ENCODE peak calls at places on chromosomes 4 and X, in five cellular contexts. F, C, P, A and D are unnamed samples.

GRCh38 chr4:3753711-3754412 is 12.3 kb upstream of the ADRA2C start:
- DNase-seq in F (no peak), C (no peak), P (no peak), A (no peak), D (no peak)

GRCh38 chrX:21948897-21949578 is 8.5 kb downstream of the SMS start:
- DNase-seq in F (no peak), C (no peak), P (no peak), A (peak), D (no peak)

GRCh38 chr4:76434901-76435688 is at the start of gene SHROOM3:
- DNase-seq in F (no peak), C (no peak), P (peak), A (no peak), D (no peak)

GRCh38 chrX:137430301-137430700 is 135.6 kb upstream of the ZIC3 start:
- DNase-seq in F (no peak), C (no peak), P (no peak), A (no peak), D (no peak)

GRCh38 chr4:126448093-126448820 is 1133.5 kb downstream of the FAT4 start:
- DNase-seq in F (peak), C (no peak), P (no peak), A (no peak), D (no peak)

GRCh38 chr4:6123116-6123515 is 77.2 kb downstream of the JAKMIP1 start:
- DNase-seq in F (no peak), C (no peak), P (no peak), A (no peak), D (no peak)

GRCh38 chr4:47528651-47529050 is 43.6 kb downstream of the ATP10D start:
- DNase-seq in F (peak), C (no peak), P (peak), A (no peak), D (no peak)

GRCh38 chr4:41052287-41052686 is 162.1 kb downstream of the APBB2 start:
- DNase-seq in F (no peak), C (no peak), P (no peak), A (no peak), D (no peak)

GRCh38 chr4:19823781-19824180 is 427.9 kb upstream of the SLIT2 start:
- DNase-seq in F (no peak), C (no peak), P (no peak), A (no peak), D (no peak)

GRCh38 chrX:45986971-45987370 is 558.2 kb downstream of the ZNF674 start:
- DNase-seq in F (no peak), C (no peak), P (no peak), A (no peak), D (no peak)

GRCh38 chr4:88814043-88814617 is 116.5 kb upstream of the NAP1L5 start:
- DNase-seq in F (no peak), C (no peak), P (no peak), A (no peak), D (no peak)

GRCh38 chr4:81452452-81453011 is 19.2 kb downstream of the RASGEF1B start:
- DNase-seq in F (no peak), C (no peak), P (no peak), A (no peak), D (no peak)

GRCh38 chrX:40628506-40628905 is 5.3 kb downstream of the MPC1L start:
- DNase-seq in F (no peak), C (no peak), P (no peak), A (no peak), D (no peak)

GRCh38 chrX:85326234-85327059 is 53.0 kb downstream of the POF1B start:
- DNase-seq in F (no peak), C (no peak), P (no peak), A (peak), D (no peak)

GRCh38 chrX:14922437-14922836 is 49.2 kb downstream of the MOSPD2 start:
- DNase-seq in F (peak), C (no peak), P (peak), A (no peak), D (no peak)

GRCh38 chr4:105352826-105353225 is 121.0 kb downstream of the PPA2 start:
- DNase-seq in F (no peak), C (no peak), P (peak), A (no peak), D (no peak)

GRCh38 chrX:12974797-12975669 is at the start of gene TMSB4X:
- DNase-seq in F (no peak), C (peak), P (peak), A (peak), D (peak)

GRCh38 chr4:102825261-102826071 is 1.9 kb downstream of the UBE2D3 start:
- DNase-seq in F (peak), C (no peak), P (peak), A (no peak), D (no peak)

GRCh38 chrX:22313757-22314156 is 41.0 kb downstream of the CBLL2 start:
- DNase-seq in F (no peak), C (no peak), P (no peak), A (no peak), D (no peak)

GRCh38 chrX:115533485-115533884 is 27.5 kb upstream of the PLS3 start:
- DNase-seq in F (peak), C (no peak), P (no peak), A (no peak), D (no peak)

GRCh38 chr4:159283697-159284492 is 181.0 kb downstream of the RAPGEF2 start:
- DNase-seq in F (peak), C (no peak), P (no peak), A (no peak), D (no peak)

GRCh38 chr4:126757219-126757618 is 875.5 kb upstream of the INTU start:
- DNase-seq in F (no peak), C (no peak), P (peak), A (no peak), D (no peak)

GRCh38 chr4:160038560-160038959 is 935.7 kb downstream of the RAPGEF2 start:
- DNase-seq in F (no peak), C (no peak), P (no peak), A (no peak), D (no peak)

GRCh38 chrX:63750846-63751245 is 34.2 kb downstream of the ARHGEF9 start:
- DNase-seq in F (no peak), C (no peak), P (no peak), A (no peak), D (no peak)

GRCh38 chr4:169243808-169244207 is 26.9 kb downstream of the SH3RF1 start:
- DNase-seq in F (peak), C (no peak), P (no peak), A (no peak), D (no peak)

GRCh38 chr4:20368926-20369325 is 117.2 kb downstream of the SLIT2 start:
- DNase-seq in F (peak), C (no peak), P (no peak), A (no peak), D (no peak)

GRCh38 chr4:22287626-22288025 is 228.2 kb downstream of the ADGRA3 start:
- DNase-seq in F (no peak), C (no peak), P (no peak), A (no peak), D (no peak)

GRCh38 chr4:13218316-13218958 is 265.7 kb downstream of the RAB28 start:
- DNase-seq in F (no peak), C (no peak), P (no peak), A (no peak), D (no peak)

GRCh38 chr4:151801547-151802516 is 41.0 kb upstream of the GATB start:
- DNase-seq in F (no peak), C (peak), P (peak), A (no peak), D (no peak)

GRCh38 chr4:54197926-54198325 is 31.2 kb upstream of the PDGFRA start:
- DNase-seq in F (no peak), C (no peak), P (no peak), A (no peak), D (no peak)

GRCh38 chrX:149392896-149393295 is 112.2 kb downstream of the IDS start:
- DNase-seq in F (no peak), C (no peak), P (no peak), A (no peak), D (no peak)

GRCh38 chr4:139889901-139890300 is 224.3 kb downstream of the MGST2 start:
- DNase-seq in F (no peak), C (no peak), P (no peak), A (no peak), D (no peak)

GRCh38 chrX:11509786-11510185 is 155.9 kb downstream of the ARHGAP6 start:
- DNase-seq in F (no peak), C (no peak), P (no peak), A (no peak), D (no peak)